ENCODE peak calls at places on chromosomes 13 and 19, in four cellular contexts. L, V, W and G are unnamed samples.

GRCh38 chr19:43315851-43316250 is 37.6 kb upstream of the CD177 start:
- DNase-seq in W (no peak), V (no peak), L (no peak), G (peak)

GRCh38 chr13:57409121-57409520 is 222.4 kb upstream of the PCDH17 start:
- DNase-seq in L (no peak), W (no peak), V (no peak), G (no peak)

GRCh38 chr19:34964598-34964997 is 569 bp upstream of the ZNF792 start:
- DNase-seq in V (no peak), W (no peak), L (no peak), G (no peak)

GRCh38 chr13:92991687-92992086 is 234.9 kb upstream of the GPC6 start:
- DNase-seq in W (no peak), V (no peak), L (no peak), G (no peak)

GRCh38 chr19:588093-588742 is 1.5 kb upstream of the HCN2 start:
- DNase-seq in W (no peak), L (peak), V (peak), G (peak)

GRCh38 chr13:92126399-92126798 is 728.0 kb downstream of the GPC5 start:
- DNase-seq in V (no peak), W (no peak), L (no peak), G (no peak)

GRCh38 chr19:18157465-18158063 is 4.6 kb downstream of the PIK3R2 start:
- DNase-seq in W (no peak), L (no peak), V (no peak), G (peak)

GRCh38 chr13:43272866-43273265 is 249.5 kb downstream of the DNAJC15 start:
- DNase-seq in V (no peak), W (no peak), L (no peak), G (no peak)

GRCh38 chr19:19634516-19635312 is 6.7 kb upstream of the LPAR2 start:
- DNase-seq in L (no peak), V (no peak), W (no peak), G (no peak)

GRCh38 chr19:5436101-5436947 is 18.9 kb upstream of the ZNRF4 start:
- DNase-seq in W (no peak), V (peak), L (no peak), G (peak)

GRCh38 chr13:99659234-99659633 is 158.0 kb downstream of the TM9SF2 start:
- DNase-seq in V (no peak), L (no peak), W (no peak), G (no peak)

GRCh38 chr13:105116966-105117365 is 1418.5 kb downstream of the EFNB2 start:
- DNase-seq in L (no peak), W (no peak), V (no peak), G (no peak)

GRCh38 chr19:1582201-1582600 is 10.5 kb downstream of the MBD3 start:
- DNase-seq in L (no peak), W (no peak), V (no peak), G (no peak)

GRCh38 chr19:12975221-12975756 is 5.9 kb downstream of the DAND5 start:
- DNase-seq in V (peak), L (no peak), W (no peak), G (no peak)

GRCh38 chr19:5806133-5806489 is 1.2 kb downstream of the NRTN start:
- DNase-seq in L (no peak), W (no peak), V (no peak), G (no peak)

GRCh38 chr13:97934590-97934989 is 18.9 kb upstream of the IPO5 start:
- DNase-seq in V (no peak), L (no peak), W (no peak), G (no peak)

GRCh38 chr13:26300140-26300539 is 46.2 kb downstream of the CDK8 start:
- DNase-seq in V (no peak), W (no peak), L (no peak), G (no peak)

GRCh38 chr13:99971576-99972189 is at the start of gene ZIC5:
- DNase-seq in V (no peak), L (no peak), W (no peak), G (peak)

GRCh38 chr13:30711375-30711774 is 24.0 kb upstream of the ALOX5AP start:
- DNase-seq in V (no peak), W (no peak), L (no peak), G (no peak)

GRCh38 chr13:95546919-95547318 is 5.6 kb upstream of the CLDN10 start:
- DNase-seq in V (no peak), L (no peak), W (no peak), G (no peak)

GRCh38 chr19:41641879-41642485 is 15.1 kb upstream of the CEACAM4 start:
- DNase-seq in L (peak), W (peak), V (peak), G (peak)

GRCh38 chr13:96091164-96091931 is 1.4 kb downstream of the HS6ST3 start:
- DNase-seq in V (no peak), W (no peak), L (no peak), G (peak)

GRCh38 chr13:112576768-112577167 is 11.2 kb downstream of the TUBGCP3 start:
- DNase-seq in W (no peak), V (no peak), L (no peak), G (no peak)

GRCh38 chr13:26017196-26017921 is 34.5 kb downstream of the SHISA2 start:
- DNase-seq in W (no peak), V (no peak), L (no peak), G (no peak)

GRCh38 chr19:3773814-3774515 is 1.9 kb upstream of the RAX2 start:
- DNase-seq in L (no peak), W (no peak), V (no peak), G (no peak)
- TF ChIP-seq ATF2 in L (no peak), W (no peak), V (no peak), G (no peak)

DNA sequence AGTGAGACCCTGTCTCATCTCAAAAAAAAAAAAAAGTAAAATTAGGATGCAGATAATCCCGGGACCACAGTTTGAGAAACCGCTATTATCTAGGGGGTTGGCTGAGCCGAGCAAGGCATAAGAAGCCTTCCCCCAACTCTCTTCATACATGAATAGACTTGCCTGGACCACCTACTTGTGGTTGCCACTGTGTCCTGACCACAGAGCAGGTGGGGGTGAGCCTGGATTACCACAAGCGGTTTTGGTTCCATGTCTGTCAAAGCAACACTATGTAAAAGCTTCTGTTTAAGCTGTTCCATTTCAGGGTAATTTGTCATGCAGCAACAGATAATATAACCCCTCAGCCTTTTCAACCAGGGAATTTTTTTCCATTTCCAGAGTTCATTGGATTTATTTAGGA is 3.3 kb upstream of the NAPA start:
- DNase-seq in V (no peak), W (peak), L (no peak), G (no peak)
- TF ChIP-seq TCF7 in V (no peak), W (no peak), L (no peak), G (no peak)

DNA sequence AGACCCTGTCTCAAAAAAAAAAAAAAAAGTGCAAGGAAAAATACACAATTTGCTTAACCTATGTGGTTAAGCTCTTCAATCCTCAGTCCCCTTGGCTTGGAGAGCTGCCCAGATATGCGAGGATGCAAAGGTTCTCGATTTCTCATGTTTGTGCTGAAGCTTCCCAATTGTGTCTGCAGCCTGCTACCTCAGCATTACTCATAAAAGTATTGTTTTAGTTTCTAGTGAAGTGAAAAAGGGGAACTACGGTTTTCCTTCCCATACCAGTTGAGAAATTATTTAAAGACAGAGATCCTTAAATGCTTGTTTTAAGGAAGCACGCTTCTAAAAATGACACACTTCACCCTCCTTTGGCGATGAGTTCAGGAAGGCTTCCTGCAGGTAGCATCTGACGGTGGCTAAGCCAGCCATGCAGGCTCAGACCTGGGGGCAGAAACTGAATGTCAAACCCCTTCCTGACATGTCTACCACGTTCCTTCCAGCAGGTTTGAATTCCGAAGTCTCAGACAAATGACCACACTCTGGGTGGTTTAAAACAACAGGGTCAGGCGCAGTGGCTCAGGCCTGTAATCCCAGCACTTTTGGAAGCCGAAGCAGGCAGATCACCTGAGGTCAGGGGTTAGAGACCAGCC is 47.9 kb downstream of the RUBCNL start:
- DNase-seq in W (peak), V (no peak), L (no peak), G (no peak)
- TF ChIP-seq CBFB in W (no peak), V (no peak), L (no peak), G (no peak)

DNA sequence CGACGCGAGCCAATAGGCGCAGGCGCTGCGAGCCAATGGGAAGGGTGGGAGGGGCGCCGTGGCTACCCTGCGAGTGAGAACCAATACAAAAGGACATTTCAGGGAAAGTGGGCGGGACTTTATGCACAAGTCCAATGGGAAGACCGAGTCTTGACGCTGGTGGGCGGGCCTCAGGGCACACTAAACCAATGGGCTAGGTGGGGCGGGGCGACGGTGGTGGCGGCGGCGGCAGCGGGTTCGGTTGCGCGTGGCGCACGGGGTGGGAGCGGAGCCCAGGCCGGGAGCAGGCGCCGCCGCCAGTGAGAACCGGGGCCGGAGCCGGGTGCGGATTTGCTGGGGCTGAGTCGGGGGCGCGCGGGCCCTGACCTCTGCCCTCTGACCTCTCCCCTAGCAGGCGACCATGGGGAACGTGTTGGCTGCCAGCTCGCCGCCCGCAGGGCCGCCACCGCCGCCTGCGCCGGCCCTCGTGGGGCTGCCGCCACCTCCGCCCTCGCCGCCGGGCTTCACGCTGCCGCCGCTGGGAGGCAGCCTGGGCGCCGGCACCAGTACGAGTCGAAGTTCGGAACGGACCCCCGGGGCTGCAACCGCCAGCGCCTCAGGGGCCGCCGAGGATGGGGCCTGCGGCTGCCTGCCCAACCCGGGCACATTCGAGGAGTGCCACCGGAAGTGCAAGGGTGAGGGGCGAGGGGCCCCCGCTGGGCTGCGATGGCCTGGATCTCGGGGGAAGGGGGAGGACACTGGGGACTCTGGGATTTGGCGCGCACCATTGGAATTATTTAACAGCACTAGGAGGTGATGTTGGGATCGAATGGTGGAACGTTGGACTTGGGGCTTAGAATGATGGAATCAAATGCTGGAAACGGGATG is at the start of gene TOMM40:
- DNase-seq in W (no peak), V (no peak), L (peak), G (peak)
- TF ChIP-seq ATF2 in W (no peak), V (no peak), L (no peak), G (no peak)